ENCODE peak calls at places on chromosomes 2 and 18, in four cellular contexts. C is adrenal gland, R is MM.1S, L is RWPE2. O is an unnamed sample. For H3K4me1, the result is how much of the 10 kb centered on the place peaks cover.

GRCh38 chr2:127196998-127197397 is 23.1 kb downstream of the CYP27C1 start:
- DNase-seq in C (no peak), R (peak), L (no peak), O (no peak)

GRCh38 chr2:237956402-237956736 is 10.4 kb upstream of the UBE2F start:
- DNase-seq in C (no peak), R (no peak), L (no peak), O (no peak)

GRCh38 chr18:1104265-1104792 is 199.7 kb downstream of the ADCYAP1 start:
- DNase-seq in C (no peak), R (no peak), L (no peak), O (no peak)

GRCh38 chr2:43221660-43222471 is 4.5 kb downstream of the ZFP36L2 start:
- DNase-seq in C (peak), R (peak), L (peak), O (peak)

GRCh38 chr2:239644016-239644415 is 243.2 kb upstream of the HDAC4 start:
- DNase-seq in C (no peak), R (no peak), L (no peak), O (no peak)

GRCh38 chr18:43855376-43855775 is 578.1 kb upstream of the SYT4 start:
- DNase-seq in C (no peak), R (no peak), L (no peak), O (no peak)

GRCh38 chr2:30686669-30687068 is 120.6 kb downstream of the CAPN13 start:
- DNase-seq in C (no peak), R (no peak), L (no peak), O (no peak)

GRCh38 chr2:129428086-129428660 is 551.3 kb upstream of the RAB6C start:
- DNase-seq in C (no peak), R (peak), L (no peak), O (no peak)

GRCh38 chr18:79924814-79925655 is 26.4 kb downstream of the SLC66A2 start:
- DNase-seq in C (peak), R (no peak), L (no peak), O (peak)

DNA sequence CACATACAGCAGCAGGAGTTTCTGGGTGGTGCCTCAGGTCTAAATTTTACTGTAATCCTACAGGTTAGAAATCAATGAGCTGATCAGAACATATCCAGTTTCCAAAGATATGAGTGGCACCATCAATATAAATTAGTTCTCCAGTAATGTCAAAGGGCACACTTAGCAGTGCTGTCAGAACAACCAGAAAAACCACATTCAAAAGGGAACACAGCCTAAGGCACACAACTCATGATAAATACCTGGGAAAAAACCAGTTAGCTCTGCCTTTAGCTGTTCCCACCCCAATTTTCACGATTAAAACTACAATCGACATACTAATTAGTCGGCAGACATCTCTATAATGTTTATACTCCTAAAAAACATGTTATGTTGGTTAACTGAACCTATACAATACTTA is 31.5 kb downstream of the ATP8B1 start:
- DNase-seq in C (no peak), R (no peak), L (no peak), O (no peak)
- H3K4me1 ChIP-seq in C (under half), R (under half), L (under half), O (under half)

DNA sequence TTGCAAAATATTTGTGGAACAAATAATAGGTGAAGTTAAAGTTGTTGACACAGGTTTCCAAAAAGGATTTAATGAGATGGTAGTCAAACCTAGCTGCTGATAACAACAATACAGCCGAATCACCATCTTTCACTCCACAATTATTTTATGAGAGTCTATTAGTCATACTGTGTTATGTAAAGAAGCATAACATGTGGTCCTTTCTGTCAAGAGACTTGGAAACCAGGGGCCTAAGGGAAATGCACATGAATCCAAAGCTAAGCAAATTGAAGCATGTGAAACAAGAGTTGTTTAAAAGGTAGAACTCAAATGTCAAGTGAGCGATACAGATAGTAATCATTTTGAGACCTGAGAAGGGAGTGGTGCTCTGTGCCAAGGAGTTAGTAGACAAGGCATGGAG is 16.0 kb downstream of the CD28 start:
- DNase-seq in C (no peak), R (no peak), L (no peak), O (no peak)
- H3K27ac ChIP-seq in C (no peak), R (no peak), L (no peak), O (no peak)

GRCh38 chr18:31057917-31058316 is 15.4 kb upstream of the DSC3 start:
- DNase-seq in C (no peak), R (no peak), L (no peak), O (no peak)
- H3K4me1 ChIP-seq in C (under half), R (under half), L (under half), O (under half)

DNA sequence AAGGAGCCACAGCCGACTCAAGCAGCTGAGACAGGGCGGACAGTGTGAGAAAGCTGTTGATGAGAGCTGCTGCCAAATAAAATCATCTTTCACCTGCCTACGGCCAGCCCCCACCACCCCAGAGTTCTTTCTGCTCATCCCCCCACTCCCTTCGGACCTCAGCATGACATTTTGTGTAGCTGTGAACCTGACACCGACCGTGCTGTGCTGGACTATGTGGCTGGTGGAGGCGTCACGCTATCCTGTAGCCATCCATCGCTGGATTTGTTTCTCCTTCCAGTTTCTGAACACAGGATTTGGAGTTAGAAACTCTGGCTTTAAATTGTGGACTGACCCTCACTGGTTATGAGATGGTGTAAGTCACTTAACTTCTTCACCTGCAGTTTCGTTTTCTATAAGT is 317.3 kb downstream of the DCDC2C start:
- DNase-seq in C (no peak), R (no peak), L (no peak), O (no peak)
- H3K27ac ChIP-seq in C (no peak), R (no peak), L (no peak), O (no peak)

GRCh38 chr2:143132360-143132759 is 3.1 kb downstream of the ARHGAP15 start:
- DNase-seq in C (no peak), R (no peak), L (no peak), O (no peak)

GRCh38 chr2:143133783-143134182 is 4.6 kb downstream of the ARHGAP15 start:
- DNase-seq in C (no peak), R (no peak), L (no peak), O (no peak)

GRCh38 chr2:143123911-143124310 is 5.3 kb upstream of the ARHGAP15 start:
- DNase-seq in C (no peak), R (no peak), L (no peak), O (no peak)

GRCh38 chr2:143125647-143126046 is 3.6 kb upstream of the ARHGAP15 start:
- DNase-seq in C (no peak), R (no peak), L (no peak), O (no peak)

DNA sequence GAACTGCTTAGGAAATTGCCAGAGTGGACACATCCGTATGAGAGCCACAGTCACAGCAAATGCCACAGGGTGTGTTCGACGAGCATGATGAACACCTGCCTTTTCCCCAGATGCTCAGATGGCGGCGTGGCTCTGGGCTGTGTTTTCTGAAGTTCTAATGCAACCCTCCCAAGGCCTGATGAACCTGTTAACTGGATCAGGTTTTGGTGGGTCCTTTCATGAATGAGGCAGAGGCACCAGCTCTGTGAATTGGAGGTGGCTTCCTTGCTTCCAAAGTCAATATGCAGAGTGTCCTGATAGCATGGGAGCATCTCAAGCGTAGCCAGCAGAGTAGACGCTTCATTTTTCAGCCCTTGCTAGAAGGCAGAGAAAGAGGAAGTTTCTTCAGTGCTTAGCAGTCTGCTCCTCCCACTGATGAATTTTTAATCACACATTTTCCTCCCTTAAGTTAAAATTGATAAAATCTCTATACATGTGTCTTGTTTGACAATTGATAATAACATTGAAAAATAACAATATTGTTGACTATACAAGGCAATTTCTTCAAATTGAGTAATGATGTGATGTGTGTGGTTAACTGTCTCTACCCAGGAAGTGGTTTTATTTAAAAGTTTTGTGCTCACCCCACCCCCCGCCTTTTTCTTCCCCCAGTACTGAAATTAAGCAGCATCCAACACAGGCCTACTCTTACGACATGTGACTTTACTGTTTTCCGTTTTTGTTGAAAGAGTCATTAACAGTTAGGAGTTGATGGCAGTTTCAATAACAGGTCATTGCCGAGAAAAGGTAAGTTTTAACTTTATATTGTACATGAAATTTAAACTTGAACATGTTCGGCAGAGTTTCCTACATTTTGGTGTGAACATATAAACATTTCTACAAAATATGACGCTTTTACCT is at the start of gene ARHGAP15:
- DNase-seq in C (no peak), R (peak), L (no peak), O (peak)
- H3K4me1 ChIP-seq in C (under half), R (under half), L (under half), O (under half)

DNA sequence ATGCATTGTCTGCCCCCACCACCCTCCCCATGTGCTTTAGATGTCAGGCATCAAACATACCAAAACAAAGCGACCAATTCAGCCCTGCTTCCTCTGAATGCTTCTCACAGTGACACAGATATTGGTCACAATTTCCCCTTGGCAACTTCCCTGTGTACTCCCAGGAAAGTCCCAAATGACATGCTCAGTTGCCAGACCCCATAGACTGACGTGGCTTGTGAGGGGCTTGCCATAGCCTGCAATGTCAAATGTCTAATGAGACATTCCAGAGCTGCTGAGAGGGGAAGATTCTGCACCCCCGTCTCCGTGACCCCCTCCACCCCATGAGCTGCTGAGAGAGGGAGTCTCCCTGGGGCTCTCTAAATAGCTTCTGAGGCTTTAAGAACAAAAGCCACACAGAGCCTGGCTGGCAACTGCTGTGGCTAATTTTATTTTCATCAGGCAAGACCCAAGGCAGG is 47.3 kb downstream of the RFTN2 start:
- DNase-seq in C (no peak), R (no peak), L (no peak), O (no peak)
- H3K27ac ChIP-seq in C (no peak), R (no peak), L (no peak), O (no peak)

DNA sequence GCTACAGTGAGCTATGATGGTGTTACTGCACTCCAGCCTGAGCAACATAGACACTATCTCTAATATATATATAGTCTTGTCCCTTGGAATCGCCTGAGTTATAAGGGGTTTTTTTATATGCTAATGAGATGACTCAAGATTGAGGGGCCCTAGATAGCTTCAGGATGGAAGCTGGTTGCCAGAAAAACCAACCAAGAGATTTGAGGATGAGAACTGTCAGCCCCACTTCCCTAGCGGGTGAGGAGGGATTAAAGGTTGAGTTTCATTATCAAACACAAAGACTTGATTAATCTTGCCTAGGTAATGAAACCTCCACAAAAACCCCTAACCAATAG is 12.6 kb upstream of the GALM start:
- DNase-seq in C (no peak), R (no peak), L (no peak), O (no peak)
- H3K4me1 ChIP-seq in C (under half), R (under half), L (under half), O (under half)

DNA sequence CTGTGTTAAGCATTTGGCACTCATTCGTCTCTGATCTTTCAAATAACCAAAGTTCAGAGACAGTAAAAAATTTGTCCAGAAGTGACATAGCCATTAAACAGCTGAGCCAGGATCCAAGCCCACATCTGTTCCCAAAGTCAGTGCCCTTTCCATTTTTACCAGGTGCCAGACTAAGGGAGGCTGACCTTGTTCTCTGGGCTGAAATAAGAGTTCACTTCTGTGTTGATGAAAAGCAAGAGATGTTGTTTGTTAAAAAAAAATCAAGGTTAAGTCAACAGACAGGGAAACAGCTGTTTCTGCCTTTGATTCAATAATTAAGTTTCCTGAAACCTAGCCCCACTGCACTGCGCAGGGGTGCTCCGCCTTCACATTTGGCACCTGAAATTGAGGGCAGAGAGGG is 117.1 kb downstream of the PRKRA start:
- DNase-seq in C (no peak), R (no peak), L (no peak), O (no peak)
- H3K27ac ChIP-seq in C (no peak), R (no peak), L (no peak), O (no peak)

DNA sequence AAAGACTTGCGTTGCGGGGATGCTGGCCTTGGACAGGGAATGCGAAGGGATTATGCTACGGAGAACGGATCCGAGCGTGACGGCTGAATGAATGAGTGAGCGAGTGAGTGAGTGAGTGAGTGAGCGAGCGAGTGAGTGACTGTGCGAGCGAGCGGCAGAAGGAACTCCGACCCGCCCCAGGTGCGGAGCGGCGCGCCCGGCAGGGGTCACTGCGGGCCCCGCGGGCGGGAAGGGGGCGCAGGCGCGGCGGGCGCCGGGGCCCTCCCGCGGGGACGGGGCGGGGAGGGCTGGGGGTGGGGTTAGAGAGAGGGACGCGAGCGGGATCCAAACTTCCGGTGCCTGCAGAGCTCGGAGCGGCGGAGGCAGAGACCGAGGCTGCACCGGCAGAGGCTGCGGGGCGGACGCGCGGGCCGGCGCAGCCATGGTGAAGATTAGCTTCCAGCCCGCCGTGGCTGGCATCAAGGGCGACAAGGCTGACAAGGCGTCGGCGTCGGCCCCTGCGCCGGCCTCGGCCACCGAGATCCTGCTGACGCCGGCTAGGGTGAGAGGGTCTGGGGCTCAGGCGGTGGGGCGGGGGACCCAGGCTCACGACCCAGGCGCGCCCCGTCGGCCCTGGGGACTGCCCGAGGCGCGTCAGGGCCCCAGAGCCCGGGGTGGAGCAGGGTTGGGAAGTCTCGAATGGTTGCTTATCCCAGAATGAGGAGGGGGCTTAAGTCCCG is at the start of gene ITM2C:
- DNase-seq in C (peak), R (peak), L (peak), O (peak)
- H3K4me1 ChIP-seq in C (under half), R (under half), L (under half), O (under half)

GRCh38 chr18:57425096-57425495 is 10.1 kb upstream of the ONECUT2 start:
- DNase-seq in C (no peak), R (no peak), L (no peak), O (no peak)
- H3K27ac ChIP-seq in C (no peak), R (no peak), L (no peak), O (no peak)